ENCODE peak calls at places on chromosomes 3 and 15, in nine cellular contexts. One of them, this sample, is unnamed.

GRCh38 chr15:88918738-88919137 is 5.6 kb upstream of the MFGE8 start:
- DNase-seq in tibial nerve: no peak
- DNase-seq in body of pancreas: peak
- DNase-seq in uterus: peak
- DNase-seq in heart left ventricle: peak
- DNase-seq in A549: no peak
- DNase-seq in right lobe of liver: no peak
- DNase-seq in HCT116: peak
- DNase-seq in IMR-90: peak
- DNase-seq in this sample: peak

GRCh38 chr3:12822725-12823373 is 18.5 kb downstream of the RPL32 start:
- DNase-seq in right lobe of liver: no peak
- DNase-seq in tibial nerve: no peak
- DNase-seq in body of pancreas: no peak
- DNase-seq in A549: peak
- DNase-seq in uterus: no peak
- DNase-seq in heart left ventricle: no peak
- DNase-seq in HCT116: peak
- DNase-seq in IMR-90: peak
- DNase-seq in this sample: peak

GRCh38 chr3:65030847-65031463 is 343.2 kb upstream of the ADAMTS9 start:
- DNase-seq in IMR-90: peak
- DNase-seq in tibial nerve: no peak
- DNase-seq in uterus: peak
- DNase-seq in HCT116: no peak
- DNase-seq in body of pancreas: no peak
- DNase-seq in A549: peak
- DNase-seq in heart left ventricle: no peak
- DNase-seq in right lobe of liver: no peak
- DNase-seq in this sample: peak

GRCh38 chr3:59265566-59265965 is 215.7 kb upstream of the CFAP20DC start:
- DNase-seq in A549: no peak
- DNase-seq in body of pancreas: no peak
- DNase-seq in HCT116: no peak
- DNase-seq in uterus: no peak
- DNase-seq in right lobe of liver: no peak
- DNase-seq in heart left ventricle: no peak
- DNase-seq in tibial nerve: no peak
- DNase-seq in IMR-90: no peak
- DNase-seq in this sample: no peak

GRCh38 chr3:144189044-144189443 is 217.4 kb downstream of the DIPK2A start:
- DNase-seq in HCT116: no peak
- DNase-seq in A549: no peak
- DNase-seq in heart left ventricle: no peak
- DNase-seq in uterus: no peak
- DNase-seq in right lobe of liver: no peak
- DNase-seq in tibial nerve: no peak
- DNase-seq in body of pancreas: no peak
- DNase-seq in IMR-90: peak
- DNase-seq in this sample: no peak

GRCh38 chr15:74345051-74345450 is 22.4 kb downstream of the CYP11A1 start:
- DNase-seq in IMR-90: peak
- DNase-seq in HCT116: no peak
- DNase-seq in heart left ventricle: no peak
- DNase-seq in tibial nerve: no peak
- DNase-seq in uterus: no peak
- DNase-seq in right lobe of liver: no peak
- DNase-seq in A549: no peak
- DNase-seq in body of pancreas: no peak
- DNase-seq in this sample: peak

GRCh38 chr15:88246666-88247446 is 9.7 kb downstream of the NTRK3 start:
- DNase-seq in tibial nerve: peak
- DNase-seq in body of pancreas: peak
- DNase-seq in uterus: peak
- DNase-seq in IMR-90: peak
- DNase-seq in right lobe of liver: peak
- DNase-seq in HCT116: peak
- DNase-seq in A549: peak
- DNase-seq in heart left ventricle: peak
- DNase-seq in this sample: peak

GRCh38 chr3:65672876-65673815 is 365.6 kb downstream of the MAGI1 start:
- DNase-seq in tibial nerve: peak
- DNase-seq in HCT116: peak
- DNase-seq in uterus: peak
- DNase-seq in right lobe of liver: peak
- DNase-seq in heart left ventricle: peak
- DNase-seq in A549: peak
- DNase-seq in IMR-90: peak
- DNase-seq in body of pancreas: peak
- DNase-seq in this sample: peak

GRCh38 chr15:60526127-60526616 is 47.2 kb upstream of the ICE2 start:
- DNase-seq in right lobe of liver: peak
- DNase-seq in HCT116: no peak
- DNase-seq in IMR-90: no peak
- DNase-seq in heart left ventricle: peak
- DNase-seq in uterus: peak
- DNase-seq in body of pancreas: peak
- DNase-seq in A549: no peak
- DNase-seq in tibial nerve: no peak
- DNase-seq in this sample: no peak

GRCh38 chr15:71131601-71132357 is 16.5 kb downstream of the THSD4 start:
- DNase-seq in A549: no peak
- DNase-seq in right lobe of liver: no peak
- DNase-seq in body of pancreas: no peak
- DNase-seq in uterus: no peak
- DNase-seq in heart left ventricle: no peak
- DNase-seq in tibial nerve: no peak
- DNase-seq in IMR-90: no peak
- DNase-seq in HCT116: no peak
- DNase-seq in this sample: no peak

GRCh38 chr15:44811347-44811746 is 75.0 kb downstream of the TRIM69 start:
- DNase-seq in HCT116: peak
- DNase-seq in uterus: no peak
- DNase-seq in body of pancreas: no peak
- DNase-seq in A549: no peak
- DNase-seq in right lobe of liver: no peak
- DNase-seq in tibial nerve: no peak
- DNase-seq in IMR-90: no peak
- DNase-seq in heart left ventricle: no peak
- DNase-seq in this sample: no peak

GRCh38 chr3:21665444-21665843 is 85.6 kb downstream of the ZNF385D start:
- DNase-seq in uterus: no peak
- DNase-seq in heart left ventricle: no peak
- DNase-seq in tibial nerve: no peak
- DNase-seq in right lobe of liver: no peak
- DNase-seq in HCT116: no peak
- DNase-seq in body of pancreas: no peak
- DNase-seq in IMR-90: no peak
- DNase-seq in A549: no peak
- DNase-seq in this sample: no peak

GRCh38 chr3:45923755-45924154 is 19.5 kb upstream of the CXCR6 start:
- DNase-seq in uterus: no peak
- DNase-seq in HCT116: peak
- DNase-seq in tibial nerve: no peak
- DNase-seq in A549: no peak
- DNase-seq in body of pancreas: no peak
- DNase-seq in IMR-90: peak
- DNase-seq in right lobe of liver: no peak
- DNase-seq in heart left ventricle: no peak
- DNase-seq in this sample: no peak

DNA sequence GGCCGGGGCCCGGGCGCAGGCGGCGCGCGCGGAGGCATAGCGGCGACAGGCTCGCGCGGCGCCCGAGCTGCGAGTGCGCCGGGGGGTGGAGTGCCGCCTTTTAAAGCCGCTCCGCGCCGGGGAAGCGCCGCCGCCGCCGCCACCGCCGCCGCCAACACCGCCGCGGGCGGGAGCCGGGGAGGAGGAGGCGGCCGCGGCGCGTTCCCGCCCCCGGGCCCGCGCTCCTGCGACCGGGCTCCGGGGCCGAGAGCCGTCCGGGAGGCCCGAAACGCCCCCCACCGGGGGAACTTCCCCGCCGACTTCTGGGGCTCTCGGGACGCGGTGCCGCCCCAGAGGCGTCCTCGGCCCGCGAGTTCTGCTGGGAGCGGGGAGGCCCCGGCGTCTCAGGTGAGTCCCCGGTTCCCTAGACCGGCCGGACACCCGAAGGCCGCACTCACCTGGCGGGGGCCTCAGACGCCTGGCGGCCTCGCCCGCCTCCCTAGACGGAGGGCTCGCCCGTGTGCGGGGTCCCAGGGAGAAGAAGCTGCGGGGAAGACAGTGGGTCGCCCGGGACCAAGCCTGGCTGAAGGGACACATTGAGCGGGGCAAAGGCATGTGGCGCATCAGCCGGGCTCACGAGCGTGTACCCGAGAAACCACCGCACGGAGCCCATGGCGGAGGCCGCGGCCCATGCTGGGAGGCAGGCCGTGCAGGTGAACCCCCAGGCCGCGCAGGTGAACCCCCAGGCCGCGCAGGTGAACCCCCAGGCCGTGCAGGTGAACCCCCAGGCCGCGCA is at the start of gene PCSK6:
- DNase-seq in body of pancreas: peak
- DNase-seq in heart left ventricle: no peak
- DNase-seq in right lobe of liver: peak
- DNase-seq in IMR-90: no peak
- DNase-seq in A549: peak
- DNase-seq in uterus: no peak
- DNase-seq in tibial nerve: no peak
- DNase-seq in HCT116: no peak
- DNase-seq in this sample: peak
- H3K4me3 ChIP-seq in body of pancreas: no peak
- H3K4me3 ChIP-seq in heart left ventricle: peak
- H3K4me3 ChIP-seq in right lobe of liver: peak
- H3K4me3 ChIP-seq in IMR-90: no peak
- H3K4me3 ChIP-seq in A549: peak
- H3K4me3 ChIP-seq in uterus: peak
- H3K4me3 ChIP-seq in tibial nerve: peak
- H3K4me3 ChIP-seq in HCT116: peak
- H3K4me3 ChIP-seq in this sample: no peak

DNA sequence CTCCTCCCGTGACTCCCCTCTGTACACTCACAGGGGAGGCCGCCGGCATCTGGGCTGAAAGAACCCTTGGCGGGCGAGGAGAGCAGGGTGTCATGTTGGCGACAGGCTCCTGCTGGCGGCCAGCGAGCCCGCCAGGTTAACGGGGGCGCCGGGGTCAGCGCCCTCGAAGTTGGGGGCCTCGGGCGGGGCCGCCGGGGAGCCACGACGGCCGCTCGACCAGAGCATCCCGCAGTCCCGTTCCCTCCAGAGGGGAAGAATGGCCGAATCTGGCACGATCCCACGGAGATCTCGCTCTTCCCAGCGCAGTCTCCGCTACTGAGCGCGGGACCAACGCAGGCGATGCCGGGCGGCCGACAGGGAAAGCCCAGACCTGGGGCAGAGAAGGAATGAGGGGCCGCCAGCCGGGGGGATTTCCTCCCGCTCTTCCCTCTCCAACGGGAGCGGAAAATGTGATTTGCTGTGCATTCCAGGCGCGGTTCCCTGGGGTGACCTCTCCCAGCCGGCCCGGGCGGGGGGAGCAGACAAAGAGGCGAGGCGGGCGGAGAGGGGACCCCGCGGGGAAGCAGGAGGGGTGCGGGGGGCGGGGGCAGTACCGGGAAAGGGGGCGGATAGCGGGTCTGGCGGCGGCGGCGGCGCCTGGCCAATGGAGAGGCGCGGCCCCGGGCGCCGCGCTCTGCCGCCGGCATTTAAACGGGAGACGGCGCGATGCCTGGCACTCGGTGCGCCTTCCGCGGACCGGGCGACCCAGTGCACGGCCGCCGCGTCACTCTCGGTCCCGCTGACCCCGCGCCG is at the start of gene GREM1:
- DNase-seq in uterus: no peak
- DNase-seq in heart left ventricle: no peak
- DNase-seq in body of pancreas: peak
- DNase-seq in IMR-90: peak
- DNase-seq in A549: no peak
- DNase-seq in tibial nerve: no peak
- DNase-seq in HCT116: no peak
- DNase-seq in right lobe of liver: no peak
- DNase-seq in this sample: no peak
- TF ChIP-seq POLR2A in uterus: no peak
- TF ChIP-seq POLR2A in heart left ventricle: no peak
- TF ChIP-seq POLR2A in body of pancreas: no peak
- TF ChIP-seq POLR2A in IMR-90: peak
- TF ChIP-seq POLR2A in A549: peak
- TF ChIP-seq POLR2A in tibial nerve: no peak
- TF ChIP-seq POLR2A in HCT116: no peak
- TF ChIP-seq POLR2A in right lobe of liver: no peak
- TF ChIP-seq POLR2A in this sample: no peak

DNA sequence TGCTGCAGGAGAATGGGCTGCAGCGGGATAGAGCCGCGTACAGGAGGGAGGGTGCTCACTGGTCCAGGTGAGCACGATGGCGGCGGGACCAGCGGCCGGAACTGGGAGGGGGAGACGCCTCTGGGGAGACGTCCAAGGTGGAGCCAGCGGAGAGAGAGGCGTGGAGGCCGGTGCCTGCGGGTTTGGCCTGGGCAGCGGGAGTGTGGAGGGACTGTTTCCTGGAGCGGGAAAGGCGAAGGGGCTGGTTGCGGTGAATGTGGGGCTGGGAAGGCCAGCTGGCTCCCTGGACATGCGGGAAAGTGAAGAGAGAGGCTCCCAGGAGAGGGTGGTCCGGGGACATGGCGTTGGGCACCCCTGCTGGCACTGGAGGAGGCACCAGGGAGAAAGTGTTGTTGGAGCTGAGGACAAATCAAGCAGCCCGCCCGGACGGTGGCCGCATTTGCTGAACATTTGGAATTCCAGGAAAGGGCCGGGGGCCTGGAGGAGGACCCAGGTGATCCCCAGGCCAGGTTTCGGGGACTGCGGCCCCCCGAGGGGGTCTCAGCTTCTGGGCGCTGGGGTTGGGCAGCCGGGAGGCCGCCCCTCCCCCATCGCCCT is 34.3 kb downstream of the DNAJB8 start:
- DNase-seq in uterus: no peak
- DNase-seq in A549: no peak
- DNase-seq in IMR-90: no peak
- DNase-seq in HCT116: no peak
- DNase-seq in tibial nerve: no peak
- DNase-seq in body of pancreas: peak
- DNase-seq in heart left ventricle: no peak
- DNase-seq in right lobe of liver: no peak
- DNase-seq in this sample: no peak
- H3K4me3 ChIP-seq in uterus: peak
- H3K4me3 ChIP-seq in A549: peak
- H3K4me3 ChIP-seq in IMR-90: no peak
- H3K4me3 ChIP-seq in HCT116: no peak
- H3K4me3 ChIP-seq in tibial nerve: peak
- H3K4me3 ChIP-seq in body of pancreas: no peak
- H3K4me3 ChIP-seq in heart left ventricle: peak
- H3K4me3 ChIP-seq in right lobe of liver: peak
- H3K4me3 ChIP-seq in this sample: no peak

DNA sequence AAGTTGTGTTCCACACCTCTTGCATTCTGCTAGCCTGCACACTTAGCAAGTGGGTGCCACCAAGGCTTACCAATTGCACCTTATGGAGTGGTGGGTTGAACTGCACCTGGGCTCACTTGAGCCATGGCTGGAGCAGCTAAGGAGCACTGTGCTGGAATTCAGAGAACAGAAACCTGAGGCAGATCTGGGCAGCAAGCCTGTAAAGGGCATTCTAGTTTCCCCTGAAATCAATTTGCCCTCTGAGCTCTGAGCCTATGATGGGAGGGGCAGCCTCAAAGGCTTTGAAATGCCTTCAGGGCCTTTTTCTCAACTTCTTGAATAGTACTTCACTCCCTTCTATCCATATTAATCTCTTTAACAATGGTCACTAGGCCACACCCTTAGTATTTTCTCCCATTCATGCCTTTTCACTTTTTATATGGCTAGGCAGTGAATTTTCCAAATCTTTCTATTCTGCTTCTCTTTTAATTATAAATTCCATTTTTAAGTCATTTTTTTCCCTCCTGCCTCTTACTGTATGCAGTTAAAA is 17.9 kb downstream of the BTLA start:
- DNase-seq in heart left ventricle: no peak
- DNase-seq in uterus: no peak
- DNase-seq in tibial nerve: no peak
- DNase-seq in HCT116: no peak
- DNase-seq in right lobe of liver: no peak
- DNase-seq in IMR-90: no peak
- DNase-seq in A549: no peak
- DNase-seq in body of pancreas: no peak
- DNase-seq in this sample: no peak
- TF ChIP-seq POLR2A in heart left ventricle: no peak
- TF ChIP-seq POLR2A in uterus: no peak
- TF ChIP-seq POLR2A in tibial nerve: no peak
- TF ChIP-seq POLR2A in HCT116: no peak
- TF ChIP-seq POLR2A in right lobe of liver: no peak
- TF ChIP-seq POLR2A in IMR-90: no peak
- TF ChIP-seq POLR2A in A549: no peak
- TF ChIP-seq POLR2A in body of pancreas: no peak
- TF ChIP-seq POLR2A in this sample: no peak